ENCODE peak calls at places on chromosomes 13 and 19, in four cellular contexts. O is left ventricle myocardium inferior, N is cardiac muscle cell, B is body of pancreas. U is an unnamed sample.

GRCh38 chr13:77979721-77980377 is 61.2 kb upstream of the EDNRB start:
- DNase-seq in O (no peak), N (peak; percentile 21), B (no peak), U (no peak)

GRCh38 chr13:79776538-79776937 is 295.6 kb downstream of the NDFIP2 start:
- DNase-seq in O (no peak), N (peak; percentile 28), B (no peak), U (no peak)

GRCh38 chr13:30968734-30969335 is 36.4 kb downstream of the TEX26 start:
- DNase-seq in O (no peak), N (peak; percentile 74), B (no peak), U (no peak)

GRCh38 chr13:98267080-98267912 is 90.2 kb upstream of the RNF113B start:
- DNase-seq in O (no peak), N (peak; percentile 34), B (peak; percentile 50), U (no peak)

GRCh38 chr13:80160110-80160509 is 180.8 kb downstream of the SPRY2 start:
- DNase-seq in O (no peak), N (no peak), B (no peak), U (no peak)

GRCh38 chr19:53868091-53868891 is 608 bp downstream of the MYADM start:
- DNase-seq in O (peak; percentile 64), N (peak; percentile 81), B (peak; percentile 54), U (no peak)

GRCh38 chr19:28074773-28075172 is 1138.2 kb downstream of the UQCRFS1 start:
- DNase-seq in O (no peak), N (no peak), B (no peak), U (peak; percentile 61)

GRCh38 chr19:21256722-21257121 is 72.5 kb downstream of the ZNF708 start:
- DNase-seq in O (no peak), N (peak; percentile 7), B (peak; percentile 22), U (no peak)

GRCh38 chr19:18468517-18468916 is 30.6 kb upstream of the ISYNA1 start:
- DNase-seq in O (no peak), N (no peak), B (peak; percentile 62), U (no peak)

GRCh38 chr19:39415111-39416046 is 2.9 kb downstream of the PLEKHG2 start:
- DNase-seq in O (no peak), N (no peak), B (no peak), U (no peak)

GRCh38 chr13:97026759-97027555 is 32.7 kb upstream of the OXGR1 start:
- DNase-seq in O (no peak), N (peak; percentile 50), B (no peak), U (no peak)

GRCh38 chr13:37168922-37169321 is 63.5 kb upstream of the CSNK1A1L start:
- DNase-seq in O (no peak), N (no peak), B (no peak), U (no peak)

GRCh38 chr19:3192684-3193083 is 7.0 kb downstream of the NCLN start:
- DNase-seq in O (no peak), N (no peak), B (no peak), U (no peak)

GRCh38 chr13:21625366-21625765 is 21.4 kb upstream of the MICU2 start:
- DNase-seq in O (no peak), N (peak; percentile 35), B (peak; percentile 22), U (no peak)
- TF ChIP-seq CTCF in O (peak; percentile 52), N (peak; percentile 52), B (peak; percentile 41), U (peak; percentile 55)

DNA sequence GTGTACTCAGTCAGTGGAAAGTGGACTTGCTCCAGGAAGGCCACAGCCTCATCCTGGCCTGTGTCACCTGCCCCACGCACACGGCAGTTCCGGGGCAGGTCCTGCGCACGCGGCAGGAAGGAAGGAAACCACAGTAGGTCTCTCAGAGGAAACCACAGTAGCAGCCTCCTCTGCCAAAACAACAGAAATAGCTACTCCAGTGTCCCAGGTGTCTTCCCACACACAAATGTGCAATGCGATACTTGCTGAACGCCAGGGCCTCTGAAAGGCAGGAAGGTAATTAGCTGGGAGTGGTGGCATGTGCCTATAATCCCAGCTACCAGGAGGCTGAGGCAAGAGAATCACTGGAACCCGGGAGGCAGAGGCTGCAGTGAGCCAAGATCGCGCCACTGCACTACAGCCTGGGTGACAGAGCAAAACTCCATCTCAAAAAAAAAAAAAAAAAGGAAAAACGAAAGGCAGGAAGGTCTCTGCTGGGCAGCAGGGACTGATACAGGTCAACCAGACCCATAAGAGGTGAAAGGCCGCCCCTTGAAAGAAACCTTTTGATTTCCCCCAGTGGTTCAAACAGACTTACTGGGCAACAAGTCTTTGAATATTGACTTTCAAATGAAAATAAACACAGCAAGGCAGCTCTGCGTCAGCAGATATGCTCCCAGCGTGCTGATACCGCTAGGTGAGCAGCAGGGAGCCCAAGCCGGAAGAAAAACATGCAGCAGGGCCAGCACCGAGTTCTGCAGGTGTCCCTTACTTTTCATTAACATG is 49.5 kb downstream of the CRYL1 start:
- DNase-seq in O (no peak), N (no peak), B (peak; percentile 75), U (peak; percentile 73)
- H3K4me3 ChIP-seq in O (no peak overlapping the region), N (no peak overlapping the region), B (no peak overlapping the region), U (no peak overlapping the region)

GRCh38 chr19:15110418-15110815 is 3.2 kb downstream of the SYDE1 start:
- DNase-seq in O (no peak), N (no peak), B (no peak), U (no peak)
- H3K36me3 ChIP-seq in O (peaks cover 64% of the 10 kb centered on the region), N (peaks cover 32% of the 10 kb centered on the region), B (no peaks in the 10 kb centered on the region), U (no peaks in the 10 kb centered on the region)

DNA sequence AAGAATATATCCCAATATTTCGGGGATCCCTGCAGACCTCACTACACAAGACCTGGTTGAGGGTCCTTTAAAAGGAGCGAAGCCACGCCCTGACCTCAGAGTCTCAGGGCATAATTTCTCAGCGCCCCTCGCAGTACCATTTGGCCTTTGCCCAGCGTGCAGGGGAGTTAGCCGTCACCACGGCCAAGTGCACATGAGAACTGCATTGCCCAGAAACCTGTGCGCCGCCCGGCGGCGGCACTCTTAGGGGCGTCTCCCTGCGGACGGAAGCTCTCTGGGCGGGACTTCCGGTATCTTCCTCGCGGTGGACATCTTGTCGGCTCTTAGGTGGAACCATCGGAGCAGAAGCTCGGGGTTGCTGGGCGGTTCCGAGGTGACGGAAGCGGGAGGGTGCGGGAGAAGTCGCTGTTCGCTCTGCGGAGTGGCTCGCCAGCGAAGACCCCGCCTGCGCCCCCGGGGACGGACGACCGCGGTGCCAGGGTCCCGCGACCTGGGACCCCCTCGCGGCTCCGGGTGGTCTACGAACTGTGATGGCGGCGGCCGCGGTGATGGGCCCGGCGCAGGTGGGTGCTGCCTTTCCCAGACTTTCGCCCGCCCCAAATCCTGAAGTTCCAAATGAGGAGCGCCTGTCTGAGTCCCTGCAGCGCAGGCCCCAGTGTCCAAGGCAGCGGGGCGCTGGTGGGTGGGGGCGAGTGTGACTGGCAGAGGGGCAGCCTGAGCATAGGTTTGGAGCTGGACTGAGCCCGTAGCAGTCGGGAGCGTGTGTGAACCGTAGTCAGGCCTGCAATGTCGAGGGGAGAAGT is at the start of gene ZNF134:
- DNase-seq in O (peak; percentile 93), N (peak; percentile 92), B (peak; percentile 92), U (peak; percentile 92)
- TF ChIP-seq CTCF in O (peak; percentile 40), N (peak; percentile 35), B (peak; percentile 46), U (peak; percentile 3)

GRCh38 chr13:113142876-113143275 is 15.6 kb upstream of the PROZ start:
- DNase-seq in O (no peak), N (no peak), B (no peak), U (no peak)

GRCh38 chr13:113145911-113146598 is 12.4 kb upstream of the PROZ start:
- DNase-seq in O (no peak), N (no peak), B (no peak), U (no peak)

GRCh38 chr13:113143466-113144254 is 14.8 kb upstream of the PROZ start:
- DNase-seq in O (no peak), N (no peak), B (no peak), U (no peak)

GRCh38 chr13:113145496-113145895 is 13.0 kb upstream of the PROZ start:
- DNase-seq in O (no peak), N (no peak), B (no peak), U (no peak)

GRCh38 chr13:113144255-113144629 is 14.2 kb upstream of the PROZ start:
- DNase-seq in O (no peak), N (no peak), B (no peak), U (no peak)
- H3K4me3 ChIP-seq in O (no peak overlapping the region), N (no peak overlapping the region), B (no peak overlapping the region), U (no peak overlapping the region)

DNA sequence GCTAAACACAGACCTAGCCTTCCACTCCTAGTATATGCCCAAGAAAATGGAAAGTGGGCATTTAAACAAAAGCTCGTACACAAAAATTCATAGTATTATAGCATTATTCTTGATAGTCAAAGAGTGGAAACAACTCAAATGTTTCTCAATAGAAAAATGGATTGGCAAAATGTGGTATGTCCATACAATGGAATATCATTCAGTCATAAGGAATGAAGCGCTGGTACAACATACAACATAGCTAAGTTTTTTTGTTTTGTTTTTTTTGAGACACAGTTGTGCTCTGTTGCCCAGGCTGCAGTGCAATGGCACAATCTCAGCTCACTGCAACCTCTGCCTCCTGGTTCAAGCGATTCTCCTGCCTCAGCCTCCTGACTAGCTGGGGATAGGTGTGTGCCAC is 11.9 kb downstream of the ZNF558 start:
- DNase-seq in O (no peak), N (no peak), B (no peak), U (no peak)
- H3K36me3 ChIP-seq in O (peaks cover 93% of the 10 kb centered on the region), N (no peaks in the 10 kb centered on the region), B (peaks cover 38% of the 10 kb centered on the region), U (peaks cover 19% of the 10 kb centered on the region)

GRCh38 chr13:21058361-21058760 is 3.0 kb downstream of the LATS2 start:
- DNase-seq in O (no peak), N (peak; percentile 49), B (no peak), U (no peak)

GRCh38 chr13:21063031-21063430 is 1.6 kb upstream of the LATS2 start:
- DNase-seq in O (no peak), N (no peak), B (no peak), U (no peak)

GRCh38 chr13:21060827-21061076 is 634 bp downstream of the LATS2 start:
- DNase-seq in O (peak; percentile 60), N (no peak), B (no peak), U (no peak)

GRCh38 chr13:21060063-21060826 is 1.1 kb downstream of the LATS2 start:
- DNase-seq in O (peak; percentile 63), N (peak; percentile 63), B (peak; percentile 49), U (peak; percentile 33)

GRCh38 chr13:21061077-21061945 is at the start of gene LATS2:
- DNase-seq in O (peak; percentile 99), N (peak; percentile 98), B (peak; percentile 97), U (peak; percentile 89)
- TF ChIP-seq CTCF in O (peak; percentile 53), N (peak; percentile 29), B (peak; percentile 43), U (peak; percentile 5)

U was measured in GM06990.